ENCODE peak calls at places on chromosome 5, in five cellular contexts. J, I, H, F and Y are unnamed samples.

GRCh38 chr5:59893436-59894227 is at the start of gene PDE4D:
- DNase-seq in J (peak), I (peak), H (peak), F (peak), Y (peak)

GRCh38 chr5:80695666-80696065 is 40.9 kb upstream of the DHFR start:
- DNase-seq in J (no peak), I (no peak), H (no peak), F (no peak), Y (no peak)

GRCh38 chr5:177509361-177509951 is at the start of gene DOK3:
- DNase-seq in J (peak), I (no peak), H (no peak), F (no peak), Y (no peak)

GRCh38 chr5:135052511-135053145 is 18.6 kb upstream of the PITX1 start:
- DNase-seq in J (no peak), I (no peak), H (peak), F (no peak), Y (no peak)

GRCh38 chr5:143014017-143014651 is 244.0 kb downstream of the ARHGAP26 start:
- DNase-seq in J (peak), I (no peak), H (peak), F (peak), Y (no peak)

GRCh38 chr5:58199087-58199486 is 260.8 kb downstream of the PLK2 start:
- DNase-seq in J (no peak), I (no peak), H (no peak), F (no peak), Y (no peak)

GRCh38 chr5:133340822-133341221 is 271.5 kb downstream of the FSTL4 start:
- DNase-seq in J (no peak), I (no peak), H (no peak), F (no peak), Y (no peak)

GRCh38 chr5:77531297-77531696 is 39.2 kb upstream of the WDR41 start:
- DNase-seq in J (no peak), I (no peak), H (no peak), F (no peak), Y (no peak)

GRCh38 chr5:135037519-135038201 is 3.6 kb upstream of the PITX1 start:
- DNase-seq in J (no peak), I (no peak), H (no peak), F (no peak), Y (no peak)

GRCh38 chr5:173513521-173513991 is 102.9 kb downstream of the BOD1 start:
- DNase-seq in J (no peak), I (peak), H (no peak), F (no peak), Y (no peak)

GRCh38 chr5:34555699-34556513 is 100.2 kb upstream of the RAI14 start:
- DNase-seq in J (no peak), I (no peak), H (no peak), F (no peak), Y (no peak)

GRCh38 chr5:174056064-174056842 is 10.7 kb downstream of the NSG2 start:
- DNase-seq in J (no peak), I (no peak), H (no peak), F (no peak), Y (no peak)

GRCh38 chr5:170896779-170897178 is 35.0 kb downstream of the RANBP17 start:
- DNase-seq in J (peak), I (peak), H (peak), F (peak), Y (no peak)

GRCh38 chr5:133932441-133933168 is 35.8 kb downstream of the C5orf15 start:
- DNase-seq in J (no peak), I (no peak), H (no peak), F (no peak), Y (no peak)

GRCh38 chr5:138334867-138335447 is 3.1 kb upstream of the FAM53C start:
- DNase-seq in J (no peak), I (peak), H (no peak), F (no peak), Y (no peak)

GRCh38 chr5:149969181-149969950 is 8.8 kb downstream of the SLC26A2 start:
- DNase-seq in J (no peak), I (no peak), H (no peak), F (no peak), Y (no peak)

GRCh38 chr5:124662261-124662781 is 84.1 kb downstream of the ZNF608 start:
- DNase-seq in J (no peak), I (no peak), H (no peak), F (no peak), Y (peak)

GRCh38 chr5:26647781-26648180 is 390.6 kb downstream of the CDH9 start:
- DNase-seq in J (no peak), I (no peak), H (no peak), F (no peak), Y (no peak)

GRCh38 chr5:60727032-60727431 is 27.1 kb upstream of the DEPDC1B start:
- DNase-seq in J (no peak), I (no peak), H (no peak), F (no peak), Y (no peak)

GRCh38 chr5:165209101-165209727 is 1703.8 kb downstream of the MAT2B start:
- DNase-seq in J (no peak), I (peak), H (peak), F (no peak), Y (peak)

GRCh38 chr5:61860978-61861377 is 445.0 kb upstream of the KIF2A start:
- DNase-seq in J (no peak), I (no peak), H (no peak), F (no peak), Y (no peak)

GRCh38 chr5:149549461-149550266 is 1.6 kb downstream of the CSNK1A1 start:
- DNase-seq in J (peak), I (peak), H (peak), F (no peak), Y (no peak)

GRCh38 chr5:80140496-80140895 is 105.3 kb downstream of the THBS4 start:
- DNase-seq in J (no peak), I (no peak), H (no peak), F (no peak), Y (no peak)

GRCh38 chr5:160165137-160166068 is 46.2 kb upstream of the PWWP2A start:
- DNase-seq in J (peak), I (peak), H (no peak), F (peak), Y (peak)

GRCh38 chr5:139726248-139726647 is 69.4 kb upstream of the PSD2 start:
- DNase-seq in J (no peak), I (no peak), H (no peak), F (no peak), Y (no peak)

GRCh38 chr5:139725073-139725830 is 70.4 kb upstream of the PSD2 start:
- DNase-seq in J (no peak), I (peak), H (no peak), F (no peak), Y (no peak)

GRCh38 chr5:139723986-139724587 is 71.5 kb upstream of the PSD2 start:
- DNase-seq in J (no peak), I (no peak), H (no peak), F (no peak), Y (no peak)
- H4K91ac ChIP-seq in J (no peak), I (peak), H (peak), F (no peak), Y (no peak)

GRCh38 chr5:10596310-10596703 is 32.4 kb downstream of the ANKRD33B start:
- DNase-seq in J (no peak), I (no peak), H (no peak), F (no peak), Y (no peak)

GRCh38 chr5:10594591-10595210 is 30.8 kb downstream of the ANKRD33B start:
- DNase-seq in J (no peak), I (peak), H (no peak), F (no peak), Y (no peak)

GRCh38 chr5:10595305-10595677 is 31.4 kb downstream of the ANKRD33B start:
- DNase-seq in J (no peak), I (peak), H (no peak), F (no peak), Y (no peak)

GRCh38 chr5:10596886-10597451 is 33.1 kb downstream of the ANKRD33B start:
- DNase-seq in J (no peak), I (no peak), H (no peak), F (no peak), Y (no peak)

GRCh38 chr5:10595678-10596309 is 31.9 kb downstream of the ANKRD33B start:
- DNase-seq in J (no peak), I (peak), H (peak), F (no peak), Y (no peak)
- H4K91ac ChIP-seq in J (no peak), I (peak), H (no peak), F (no peak), Y (no peak)

GRCh38 chr5:144169904-144170275 is 569 bp downstream of the YIPF5 start:
- DNase-seq in J (no peak), I (no peak), H (no peak), F (no peak), Y (no peak)

GRCh38 chr5:144167998-144168397 is 2.5 kb downstream of the YIPF5 start:
- DNase-seq in J (no peak), I (no peak), H (no peak), F (no peak), Y (no peak)

GRCh38 chr5:144166696-144167095 is 3.8 kb downstream of the YIPF5 start:
- DNase-seq in J (no peak), I (no peak), H (no peak), F (no peak), Y (no peak)

GRCh38 chr5:144170276-144171024 is at the start of the genes KCTD16 and YIPF5:
- DNase-seq in J (peak), I (peak), H (peak), F (peak), Y (peak)
- H4K91ac ChIP-seq in J (no peak), I (peak), H (peak), F (no peak), Y (peak)

GRCh38 chr5:179749857-179750508 is 17.4 kb downstream of the MAML1 start:
- DNase-seq in J (no peak), I (no peak), H (no peak), F (no peak), Y (no peak)

GRCh38 chr5:179758905-179759304 is 26.3 kb downstream of the MAML1 start:
- DNase-seq in J (no peak), I (no peak), H (peak), F (no peak), Y (no peak)

GRCh38 chr5:179755022-179755421 is 22.4 kb downstream of the MAML1 start:
- DNase-seq in J (no peak), I (no peak), H (no peak), F (no peak), Y (no peak)

DNA sequence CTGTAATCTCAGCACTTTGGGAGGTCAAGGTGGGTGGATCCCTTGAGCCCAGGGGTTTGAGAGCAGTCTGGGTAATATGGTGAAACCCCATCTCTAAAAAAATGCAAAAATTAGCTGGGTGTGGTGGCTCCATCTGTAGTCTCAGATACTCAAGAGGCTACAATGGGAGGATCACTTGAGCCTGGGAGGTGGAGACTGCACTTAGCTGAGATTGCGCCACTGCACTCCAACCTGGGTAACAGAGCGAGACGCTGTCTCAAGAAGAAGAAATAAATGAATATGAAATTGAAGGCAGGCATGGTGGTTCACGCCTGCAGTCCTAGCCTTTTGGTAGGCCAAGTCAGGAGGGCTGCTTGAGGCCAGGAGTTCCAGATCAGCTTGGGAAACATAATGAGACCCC is 21.4 kb downstream of the MAML1 start:
- DNase-seq in J (no peak), I (no peak), H (no peak), F (no peak), Y (no peak)
- H4K91ac ChIP-seq in J (no peak), I (no peak), H (no peak), F (no peak), Y (no peak)

GRCh38 chr5:14054965-14055963 is 87.9 kb upstream of the TRIO start:
- DNase-seq in J (no peak), I (peak), H (peak), F (no peak), Y (no peak)
- H4K91ac ChIP-seq in J (no peak), I (peak), H (no peak), F (no peak), Y (no peak)